ENCODE peak calls at places on chromosomes 13 and 19, in ten cellular contexts. F is mucosa of descending colon, S is AG04449, C is HCT116, L is cardiac fibroblast, O is GM23338, P is ovary, Q is heart right ventricle, E is neural progenitor cell, U is cardiac muscle cell. W is an unnamed sample.

GRCh38 chr19:47323872-47324271 is 8.1 kb upstream of the C5AR2 start:
- DNase-seq in F (no peak), S (no peak), C (no peak), L (no peak), O (no peak), P (no peak), Q (no peak), E (no peak), U (no peak), W (no peak)

GRCh38 chr13:59633290-59633689 is 530.4 kb downstream of the DIAPH3 start:
- DNase-seq in F (no peak), S (no peak), C (no peak), L (peak; percentile 52), O (no peak), P (peak; percentile 22), Q (no peak), E (no peak), U (peak; percentile 55), W (no peak)

GRCh38 chr19:37953125-37953524 is 46.1 kb downstream of the SIPA1L3 start:
- DNase-seq in F (no peak), S (no peak), C (no peak), L (no peak), O (no peak), P (no peak), Q (no peak), E (peak; percentile 57), U (no peak), W (peak; percentile 19)

GRCh38 chr19:47122359-47123335 is 8.0 kb upstream of the SAE1 start:
- DNase-seq in F (no peak), S (peak; percentile 50), C (no peak), L (peak; percentile 66), O (no peak), P (no peak), Q (no peak), E (no peak), U (peak; percentile 73), W (peak; percentile 71)

GRCh38 chr19:37655689-37656491 is 625 bp upstream of the ZFP30 start:
- DNase-seq in F (peak; percentile 90), S (no peak), C (peak; percentile 43), L (peak; percentile 82), O (peak; percentile 87), P (peak; percentile 82), Q (peak; percentile 88), E (peak; percentile 92), U (peak; percentile 86), W (peak; percentile 87)

GRCh38 chr13:109770436-109770835 is 15.9 kb downstream of the IRS2 start:
- DNase-seq in F (no peak), S (no peak), C (no peak), L (no peak), O (no peak), P (no peak), Q (no peak), E (no peak), U (no peak), W (no peak)

GRCh38 chr13:51764184-51765141 is 39.5 kb downstream of the DHRS12 start:
- DNase-seq in F (peak; percentile 54), S (no peak), C (no peak), L (peak; percentile 73), O (no peak), P (peak; percentile 62), Q (peak; percentile 58), E (no peak), U (peak; percentile 54), W (peak; percentile 74)

GRCh38 chr19:52689804-52690394 is 44.9 kb downstream of the ZNF611 start:
- DNase-seq in F (peak; percentile 38), S (no peak), C (no peak), L (no peak), O (peak; percentile 50), P (peak; percentile 48), Q (peak; percentile 41), E (peak; percentile 44), U (peak; percentile 6), W (no peak)

GRCh38 chr13:110209950-110210603 is 96.9 kb downstream of the COL4A1 start:
- DNase-seq in F (no peak), S (no peak), C (no peak), L (no peak), O (no peak), P (no peak), Q (no peak), E (no peak), U (no peak), W (no peak)

GRCh38 chr13:113785051-113786010 is 26.3 kb downstream of the TMEM255B start:
- DNase-seq in F (peak; percentile 10), S (peak; percentile 26), C (peak; percentile 48), L (peak; percentile 34), O (no peak), P (no peak), Q (no peak), E (no peak), U (peak; percentile 19), W (peak; percentile 81)

GRCh38 chr13:79659161-79659560 is 178.2 kb downstream of the NDFIP2 start:
- DNase-seq in F (no peak), S (no peak), C (no peak), L (peak; percentile 89), O (peak; percentile 10), P (no peak), Q (peak; percentile 43), E (peak; percentile 73), U (peak; percentile 90), W (no peak)

GRCh38 chr19:38457202-38457601 is 23.7 kb downstream of the RYR1 start:
- DNase-seq in F (no peak), S (no peak), C (no peak), L (no peak), O (no peak), P (no peak), Q (no peak), E (no peak), U (no peak), W (no peak)

GRCh38 chr19:38666662-38667448 is 19.4 kb downstream of the ACTN4 start:
- DNase-seq in F (peak; percentile 38), S (no peak), C (no peak), L (peak; percentile 85), O (no peak), P (peak; percentile 59), Q (no peak), E (peak; percentile 58), U (peak; percentile 75), W (peak; percentile 79)

DNA sequence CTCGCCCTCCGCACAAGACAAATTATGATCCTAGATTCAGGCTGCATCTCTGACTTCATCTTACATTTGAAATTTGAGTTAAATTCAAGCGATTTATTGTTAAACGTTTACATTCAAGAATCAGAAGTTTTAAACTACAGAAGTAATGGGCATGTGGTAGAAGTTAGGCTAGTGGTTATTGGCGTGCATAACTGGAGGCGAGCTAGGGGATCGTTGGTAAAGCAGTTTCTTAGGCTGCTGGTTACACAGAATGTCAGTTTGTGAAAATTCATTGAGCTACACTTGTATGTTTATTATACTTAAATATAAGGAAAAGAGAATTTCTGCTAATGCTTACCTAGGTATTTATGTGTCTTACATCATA is 733 bp upstream of the CDX2 start:
- DNase-seq in F (no peak), S (no peak), C (no peak), L (no peak), O (no peak), P (no peak), Q (no peak), E (no peak), U (no peak), W (no peak)
- H3K4me3 ChIP-seq in F (peak overlapping the region; percentile 1), S (no peak overlapping the region), C (no peak overlapping the region), L (no peak overlapping the region), O (peak overlapping the region; percentile 39), P (no peak overlapping the region), Q (no peak overlapping the region), E (no peak overlapping the region), U (no peak overlapping the region), W (no peak overlapping the region)

GRCh38 chr19:45752639-45753038 is 16.4 kb downstream of the SIX5 start:
- DNase-seq in F (no peak), S (no peak), C (no peak), L (no peak), O (no peak), P (no peak), Q (no peak), E (no peak), U (no peak), W (no peak)

GRCh38 chr19:45757696-45758095 is 11.4 kb downstream of the SIX5 start:
- DNase-seq in F (no peak), S (no peak), C (no peak), L (no peak), O (no peak), P (no peak), Q (no peak), E (no peak), U (no peak), W (no peak)

GRCh38 chr19:45758921-45759320 is 10.1 kb downstream of the SIX5 start:
- DNase-seq in F (no peak), S (no peak), C (no peak), L (no peak), O (no peak), P (no peak), Q (no peak), E (no peak), U (no peak), W (no peak)

GRCh38 chr19:45754323-45754722 is 14.7 kb downstream of the SIX5 start:
- DNase-seq in F (no peak), S (no peak), C (no peak), L (no peak), O (no peak), P (no peak), Q (no peak), E (no peak), U (no peak), W (no peak)

GRCh38 chr19:45753548-45753947 is 15.5 kb downstream of the SIX5 start:
- DNase-seq in F (no peak), S (no peak), C (no peak), L (no peak), O (peak; percentile 84), P (no peak), Q (no peak), E (peak; percentile 63), U (no peak), W (no peak)
- TF ChIP-seq CTCF in F (no peak), S (no peak), C (no peak), L (no peak), O (peak; percentile 69), P (no peak), Q (no peak), E (peak; percentile 40), U (no peak), W (no peak)

DNA sequence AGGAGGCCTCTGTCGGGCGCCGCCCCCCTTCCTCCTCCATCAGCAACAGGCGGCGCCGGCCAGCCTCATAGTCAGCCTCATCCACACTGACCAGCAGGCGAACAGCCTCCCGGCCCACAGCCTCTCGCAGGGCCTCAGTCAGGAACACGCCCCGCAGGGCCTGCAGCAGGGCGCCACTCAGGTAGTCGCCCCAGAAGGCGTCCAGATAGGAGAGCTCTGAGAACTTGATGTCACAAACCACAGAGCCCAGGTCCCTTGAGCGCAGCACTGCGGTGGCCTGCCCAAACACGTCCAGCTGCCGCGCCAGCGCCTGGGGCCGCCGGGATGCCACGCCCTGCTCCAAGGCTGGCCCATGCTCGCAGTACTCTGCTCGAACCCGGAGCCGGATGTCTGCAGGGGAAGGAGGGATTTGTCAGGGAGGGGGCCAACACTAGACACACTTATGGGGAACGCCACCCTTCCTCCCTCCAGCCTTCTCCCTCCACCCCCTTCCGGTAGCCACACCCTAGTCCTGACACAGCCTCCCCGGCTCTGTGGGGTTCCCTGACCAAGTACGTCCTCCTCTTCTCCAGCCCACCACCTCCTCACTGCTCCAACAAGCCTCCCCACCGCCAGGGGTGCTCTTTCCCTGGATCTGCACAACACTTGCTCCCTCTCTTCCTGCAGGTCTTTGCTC is 17.9 kb downstream of the DEDD2 start:
- DNase-seq in F (peak; percentile 44), S (no peak), C (no peak), L (no peak), O (peak; percentile 61), P (no peak), Q (peak; percentile 50), E (no peak), U (no peak), W (no peak)
- H3K4me3 ChIP-seq in F (no peak overlapping the region), S (no peak overlapping the region), C (no peak overlapping the region), L (no peak overlapping the region), O (no peak overlapping the region), P (no peak overlapping the region), Q (no peak overlapping the region), E (no peak overlapping the region), U (no peak overlapping the region), W (no peak overlapping the region)

GRCh38 chr19:29121684-29122083 is 91.3 kb downstream of the UQCRFS1 start:
- DNase-seq in F (peak; percentile 2), S (no peak), C (no peak), L (no peak), O (peak; percentile 66), P (no peak), Q (no peak), E (peak; percentile 39), U (peak; percentile 6), W (no peak)
- TF ChIP-seq CTCF in F (no peak), S (peak; percentile 25), C (peak; percentile 26), L (peak; percentile 53), O (peak; percentile 66), P (no peak), Q (peak; percentile 4), E (peak; percentile 59), U (peak; percentile 35), W (no peak)

W was measured in astrocyte of the spinal cord.